ENCODE peak calls at places on chromosomes 16 and 17, in six cellular contexts. Q is stimulated activated CD8-positive, alpha-beta memory T cell treated with anti-CD3 and anti-CD28 coated beads, Interleukin-7, amount 100 ng/mL, for 1 hour; B is CD8-positive, alpha-beta T cell; T is left ventricle myocardium superior; Z is stimulated activated CD4-positive, alpha-beta T cell treated with anti-CD3 and anti-CD28 coated beads, Interleukin-15, amount 100 ng/mL, for 1 hour; Y is NCI-H2081. F is an unnamed sample.

GRCh38 chr17:2405247-2405926 is 4.5 kb upstream of the MNT start:
- DNase-seq in Y (no peak), Q (no peak), B (no peak), Z (no peak), T (no peak), F (no peak)

GRCh38 chr17:47275245-47275984 is 21.8 kb downstream of the ITGB3 start:
- DNase-seq in T (peak; percentile 96), B (no peak), Q (no peak), Y (no peak), Z (no peak), F (no peak)

GRCh38 chr17:13004336-13004735 is 13.5 kb downstream of the ELAC2 start:
- DNase-seq in Z (no peak), B (no peak), Q (no peak), Y (no peak), T (no peak), F (no peak)

GRCh38 chr17:32636593-32637218 is 149.9 kb downstream of the CDK5R1 start:
- DNase-seq in B (no peak), Q (no peak), T (no peak), Z (no peak), Y (no peak), F (no peak)

GRCh38 chr17:41813039-41813680 is 356 bp downstream of the FKBP10 start:
- DNase-seq in Q (no peak), B (no peak), Y (no peak), T (no peak), Z (no peak), F (no peak)

GRCh38 chr16:22786284-22786683 is 27.7 kb upstream of the HS3ST2 start:
- DNase-seq in T (no peak), Y (no peak), B (no peak), Z (no peak), Q (no peak), F (no peak)

GRCh38 chr16:11314309-11314894 is 30.9 kb upstream of the RMI2 start:
- DNase-seq in T (no peak), B (no peak), Z (no peak), Y (no peak), Q (no peak), F (no peak)

GRCh38 chr17:39408360-39408759 is 6.9 kb upstream of the FBXL20 start:
- DNase-seq in Q (no peak), B (no peak), T (no peak), Z (no peak), Y (no peak), F (no peak)

GRCh38 chr16:11253009-11253994 is 2.7 kb downstream of the SOCS1 start:
- DNase-seq in T (no peak), Y (no peak), B (peak; percentile 71), Q (no peak), Z (no peak), F (no peak)

GRCh38 chr17:58995247-58995940 is 111.3 kb downstream of the TRIM37 start:
- DNase-seq in Q (no peak), Y (no peak), Z (no peak), B (no peak), T (no peak), F (no peak)

GRCh38 chr17:43891851-43892671 is 15.3 kb downstream of the MPP2 start:
- DNase-seq in T (no peak), Q (no peak), Z (no peak), Y (no peak), B (no peak), F (no peak)

GRCh38 chr16:68792465-68793324 is 50.6 kb upstream of the TANGO6 start:
- DNase-seq in Y (no peak), T (no peak), Q (no peak), B (no peak), Z (no peak), F (no peak)

GRCh38 chr16:30778549-30779244 is 8.3 kb downstream of the ZNF629 start:
- DNase-seq in Q (no peak), B (no peak), T (no peak), Y (no peak), Z (no peak), F (no peak)

GRCh38 chr17:29617125-29617480 is 5.6 kb downstream of the CORO6 start:
- DNase-seq in B (peak; percentile 92), Y (peak; percentile 72), Z (peak; percentile 87), T (peak; percentile 82), Q (peak; percentile 63), F (peak; percentile 57)

GRCh38 chr16:8665529-8665928 is 8.9 kb upstream of the ABAT start:
- DNase-seq in Y (no peak), T (no peak), Q (no peak), B (no peak), Z (no peak), F (no peak)

GRCh38 chr17:79127534-79128135 is 53.0 kb downstream of the ENGASE start:
- DNase-seq in Q (no peak), Y (no peak), Z (no peak), B (no peak), T (no peak), F (no peak)

GRCh38 chr17:78798695-78799559 is 16.9 kb upstream of the CYTH1 start:
- DNase-seq in Z (no peak), B (no peak), T (peak; percentile 32), Q (no peak), Y (no peak), F (no peak)

GRCh38 chr17:39404542-39405378 is 3.3 kb upstream of the FBXL20 start:
- DNase-seq in T (no peak), Q (no peak), Y (no peak), B (no peak), Z (no peak), F (no peak)

GRCh38 chr17:58756246-58757161 is 850 bp downstream of the PPM1E start:
- DNase-seq in T (peak; percentile 30), Q (no peak), Y (peak; percentile 7), B (no peak), Z (no peak), F (no peak)

GRCh38 chr17:32627233-32628008 is 140.6 kb downstream of the CDK5R1 start:
- DNase-seq in Q (no peak), Z (no peak), B (peak; percentile 22), T (no peak), Y (peak; percentile 94), F (peak; percentile 96)

GRCh38 chr16:2532494-2533141 is 1.4 kb upstream of the CEMP1 start:
- DNase-seq in Z (no peak), B (peak; percentile 86), Q (no peak), T (peak; percentile 71), Y (peak; percentile 69), F (peak; percentile 47)

GRCh38 chr17:77188084-77189066 is 47.6 kb downstream of the SEC14L1 start:
- DNase-seq in Q (no peak), T (no peak), Z (no peak), B (no peak), Y (no peak), F (no peak)

GRCh38 chr16:23824909-23825308 is 10.9 kb upstream of the PRKCB start:
- DNase-seq in Z (no peak), Y (no peak), B (no peak), T (no peak), Q (no peak), F (no peak)

GRCh38 chr17:74452027-74452840 is 14.2 kb upstream of the CD300A start:
- DNase-seq in T (peak; percentile 49), Y (peak; percentile 3), B (peak; percentile 23), Z (no peak), Q (no peak), F (no peak)